ENCODE peak calls at places on chromosome 16, in nine cellular contexts. One of them, this sample, is unnamed. For H3K27me3, the result is how much of the 10 kb centered on the place peaks cover.

GRCh38 chr16:86775401-86775985 is 197.1 kb downstream of the FOXL1 start:
- DNase-seq in left ventricle myocardium inferior: no peak
- DNase-seq in mammary epithelial cell: no peak
- DNase-seq in A673: peak
- DNase-seq in bronchial epithelial cell: no peak
- DNase-seq in naive thymus-derived CD4-positive, alpha-beta T cell: no peak
- DNase-seq in dorsolateral prefrontal cortex: no peak
- DNase-seq in astrocyte: peak
- DNase-seq in upper lobe of left lung: no peak
- DNase-seq in this sample: no peak

GRCh38 chr16:81796035-81796434 is 16.9 kb downstream of the PLCG2 start:
- DNase-seq in dorsolateral prefrontal cortex: no peak
- DNase-seq in A673: no peak
- DNase-seq in astrocyte: no peak
- DNase-seq in mammary epithelial cell: no peak
- DNase-seq in left ventricle myocardium inferior: no peak
- DNase-seq in upper lobe of left lung: no peak
- DNase-seq in naive thymus-derived CD4-positive, alpha-beta T cell: no peak
- DNase-seq in bronchial epithelial cell: no peak
- DNase-seq in this sample: no peak

GRCh38 chr16:59604331-59604730 is 870.2 kb upstream of the GOT2 start:
- DNase-seq in astrocyte: no peak
- DNase-seq in left ventricle myocardium inferior: no peak
- DNase-seq in mammary epithelial cell: peak
- DNase-seq in bronchial epithelial cell: peak
- DNase-seq in upper lobe of left lung: no peak
- DNase-seq in naive thymus-derived CD4-positive, alpha-beta T cell: no peak
- DNase-seq in A673: no peak
- DNase-seq in dorsolateral prefrontal cortex: no peak
- DNase-seq in this sample: no peak

GRCh38 chr16:30984669-30985400 is at the start of gene HSD3B7:
- DNase-seq in astrocyte: peak
- DNase-seq in dorsolateral prefrontal cortex: peak
- DNase-seq in upper lobe of left lung: peak
- DNase-seq in left ventricle myocardium inferior: peak
- DNase-seq in mammary epithelial cell: peak
- DNase-seq in naive thymus-derived CD4-positive, alpha-beta T cell: peak
- DNase-seq in bronchial epithelial cell: peak
- DNase-seq in A673: peak
- DNase-seq in this sample: peak

GRCh38 chr16:67406111-67406593 is 10.1 kb downstream of the ZDHHC1 start:
- DNase-seq in bronchial epithelial cell: no peak
- DNase-seq in naive thymus-derived CD4-positive, alpha-beta T cell: no peak
- DNase-seq in astrocyte: no peak
- DNase-seq in dorsolateral prefrontal cortex: no peak
- DNase-seq in A673: no peak
- DNase-seq in left ventricle myocardium inferior: no peak
- DNase-seq in mammary epithelial cell: no peak
- DNase-seq in upper lobe of left lung: peak
- DNase-seq in this sample: peak

GRCh38 chr16:66135376-66135775 is 231.1 kb upstream of the CDH5 start:
- DNase-seq in mammary epithelial cell: no peak
- DNase-seq in dorsolateral prefrontal cortex: no peak
- DNase-seq in astrocyte: peak
- DNase-seq in naive thymus-derived CD4-positive, alpha-beta T cell: no peak
- DNase-seq in upper lobe of left lung: no peak
- DNase-seq in A673: no peak
- DNase-seq in bronchial epithelial cell: no peak
- DNase-seq in left ventricle myocardium inferior: peak
- DNase-seq in this sample: peak

GRCh38 chr16:22004321-22004720 is 3.4 kb upstream of the PDZD9 start:
- DNase-seq in left ventricle myocardium inferior: no peak
- DNase-seq in dorsolateral prefrontal cortex: no peak
- DNase-seq in mammary epithelial cell: no peak
- DNase-seq in naive thymus-derived CD4-positive, alpha-beta T cell: no peak
- DNase-seq in A673: no peak
- DNase-seq in upper lobe of left lung: no peak
- DNase-seq in bronchial epithelial cell: no peak
- DNase-seq in astrocyte: no peak
- DNase-seq in this sample: no peak

GRCh38 chr16:56269824-56270684 is 78.8 kb downstream of the GNAO1 start:
- DNase-seq in dorsolateral prefrontal cortex: no peak
- DNase-seq in left ventricle myocardium inferior: no peak
- DNase-seq in A673: peak
- DNase-seq in upper lobe of left lung: no peak
- DNase-seq in mammary epithelial cell: no peak
- DNase-seq in bronchial epithelial cell: no peak
- DNase-seq in naive thymus-derived CD4-positive, alpha-beta T cell: no peak
- DNase-seq in astrocyte: peak
- DNase-seq in this sample: peak

GRCh38 chr16:56625943-56626654 is 518 bp downstream of the MT1E start:
- DNase-seq in dorsolateral prefrontal cortex: no peak
- DNase-seq in astrocyte: peak
- DNase-seq in A673: no peak
- DNase-seq in naive thymus-derived CD4-positive, alpha-beta T cell: no peak
- DNase-seq in bronchial epithelial cell: no peak
- DNase-seq in upper lobe of left lung: no peak
- DNase-seq in left ventricle myocardium inferior: peak
- DNase-seq in mammary epithelial cell: no peak
- DNase-seq in this sample: peak

GRCh38 chr16:24098896-24099295 is 157.2 kb upstream of the CACNG3 start:
- DNase-seq in mammary epithelial cell: no peak
- DNase-seq in dorsolateral prefrontal cortex: no peak
- DNase-seq in upper lobe of left lung: no peak
- DNase-seq in A673: peak
- DNase-seq in bronchial epithelial cell: no peak
- DNase-seq in astrocyte: no peak
- DNase-seq in left ventricle myocardium inferior: no peak
- DNase-seq in naive thymus-derived CD4-positive, alpha-beta T cell: no peak
- DNase-seq in this sample: no peak

GRCh38 chr16:1989209-1989825 is 453 bp upstream of the SYNGR3 start:
- DNase-seq in dorsolateral prefrontal cortex: no peak
- DNase-seq in bronchial epithelial cell: no peak
- DNase-seq in astrocyte: no peak
- DNase-seq in naive thymus-derived CD4-positive, alpha-beta T cell: no peak
- DNase-seq in mammary epithelial cell: no peak
- DNase-seq in upper lobe of left lung: peak
- DNase-seq in A673: no peak
- DNase-seq in left ventricle myocardium inferior: no peak
- DNase-seq in this sample: no peak

GRCh38 chr16:11582157-11582814 is 4.4 kb downstream of the LITAF start:
- DNase-seq in mammary epithelial cell: no peak
- DNase-seq in A673: no peak
- DNase-seq in bronchial epithelial cell: no peak
- DNase-seq in dorsolateral prefrontal cortex: no peak
- DNase-seq in left ventricle myocardium inferior: no peak
- DNase-seq in naive thymus-derived CD4-positive, alpha-beta T cell: no peak
- DNase-seq in astrocyte: no peak
- DNase-seq in upper lobe of left lung: no peak
- DNase-seq in this sample: no peak

GRCh38 chr16:11583889-11584565 is 2.7 kb downstream of the LITAF start:
- DNase-seq in mammary epithelial cell: peak
- DNase-seq in dorsolateral prefrontal cortex: no peak
- DNase-seq in A673: no peak
- DNase-seq in bronchial epithelial cell: no peak
- DNase-seq in naive thymus-derived CD4-positive, alpha-beta T cell: no peak
- DNase-seq in left ventricle myocardium inferior: peak
- DNase-seq in upper lobe of left lung: no peak
- DNase-seq in astrocyte: no peak
- DNase-seq in this sample: no peak

GRCh38 chr16:11581677-11582076 is 5.0 kb downstream of the LITAF start:
- DNase-seq in astrocyte: no peak
- DNase-seq in A673: no peak
- DNase-seq in left ventricle myocardium inferior: no peak
- DNase-seq in dorsolateral prefrontal cortex: no peak
- DNase-seq in bronchial epithelial cell: no peak
- DNase-seq in upper lobe of left lung: no peak
- DNase-seq in naive thymus-derived CD4-positive, alpha-beta T cell: no peak
- DNase-seq in mammary epithelial cell: no peak
- DNase-seq in this sample: no peak

GRCh38 chr16:11585460-11586374 is 1.0 kb downstream of the LITAF start:
- DNase-seq in mammary epithelial cell: peak
- DNase-seq in naive thymus-derived CD4-positive, alpha-beta T cell: no peak
- DNase-seq in left ventricle myocardium inferior: peak
- DNase-seq in astrocyte: no peak
- DNase-seq in A673: no peak
- DNase-seq in upper lobe of left lung: peak
- DNase-seq in dorsolateral prefrontal cortex: no peak
- DNase-seq in bronchial epithelial cell: no peak
- DNase-seq in this sample: peak

DNA sequence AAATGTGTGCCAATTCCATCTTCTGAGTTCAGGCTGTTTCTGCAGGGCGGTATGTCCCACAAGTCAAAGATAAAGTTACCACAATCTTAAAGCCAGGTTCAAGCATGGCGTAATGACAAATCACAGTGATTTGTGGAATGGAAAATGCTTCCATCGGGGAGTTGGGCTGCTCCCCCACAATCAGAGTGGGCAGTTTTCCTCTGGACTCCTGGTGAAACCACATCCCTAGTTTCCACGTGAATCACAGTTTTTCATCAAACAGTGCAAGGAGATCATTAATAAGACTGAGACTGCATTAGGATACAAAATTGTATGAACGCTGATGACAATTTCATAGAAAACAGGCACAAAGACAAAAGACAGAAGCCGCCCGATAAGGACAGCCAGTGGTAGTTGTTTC is 3.5 kb downstream of the LITAF start:
- DNase-seq in upper lobe of left lung: no peak
- DNase-seq in astrocyte: peak
- DNase-seq in A673: no peak
- DNase-seq in left ventricle myocardium inferior: no peak
- DNase-seq in mammary epithelial cell: peak
- DNase-seq in dorsolateral prefrontal cortex: no peak
- DNase-seq in bronchial epithelial cell: no peak
- DNase-seq in naive thymus-derived CD4-positive, alpha-beta T cell: no peak
- DNase-seq in this sample: no peak
- H3K4me3 ChIP-seq in upper lobe of left lung: peak
- H3K4me3 ChIP-seq in astrocyte: no peak
- H3K4me3 ChIP-seq in A673: no peak
- H3K4me3 ChIP-seq in left ventricle myocardium inferior: peak
- H3K4me3 ChIP-seq in mammary epithelial cell: peak
- H3K4me3 ChIP-seq in dorsolateral prefrontal cortex: no peak
- H3K4me3 ChIP-seq in bronchial epithelial cell: no peak
- H3K4me3 ChIP-seq in naive thymus-derived CD4-positive, alpha-beta T cell: peak
- H3K4me3 ChIP-seq in this sample: no peak

DNA sequence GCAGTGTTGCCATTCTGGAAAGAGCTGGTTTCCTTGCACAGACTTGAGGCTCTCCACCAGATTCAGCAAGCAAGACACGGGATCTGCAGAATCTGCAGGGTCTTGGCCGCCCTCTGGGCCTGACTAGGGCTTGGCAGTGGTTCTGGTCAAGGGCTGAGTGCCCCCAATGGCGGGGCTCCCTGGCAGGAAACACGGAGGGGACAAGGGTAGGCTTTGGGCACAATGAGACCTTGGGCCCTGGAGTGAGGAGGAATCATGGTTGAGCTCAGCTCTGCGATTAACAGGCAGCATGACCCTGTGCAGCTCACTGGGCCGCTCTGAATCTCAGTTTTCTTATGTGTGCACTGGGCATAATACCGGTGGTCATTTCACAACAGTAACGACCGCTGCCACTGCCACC is 249.9 kb downstream of the GSG1L start:
- DNase-seq in A673: no peak
- DNase-seq in naive thymus-derived CD4-positive, alpha-beta T cell: no peak
- DNase-seq in left ventricle myocardium inferior: no peak
- DNase-seq in upper lobe of left lung: no peak
- DNase-seq in bronchial epithelial cell: no peak
- DNase-seq in astrocyte: no peak
- DNase-seq in mammary epithelial cell: no peak
- DNase-seq in dorsolateral prefrontal cortex: no peak
- DNase-seq in this sample: no peak
- H3K27me3 ChIP-seq in A673: under half
- H3K27me3 ChIP-seq in naive thymus-derived CD4-positive, alpha-beta T cell: under half
- H3K27me3 ChIP-seq in left ventricle myocardium inferior: under half
- H3K27me3 ChIP-seq in upper lobe of left lung: under half
- H3K27me3 ChIP-seq in bronchial epithelial cell: under half
- H3K27me3 ChIP-seq in astrocyte: under half
- H3K27me3 ChIP-seq in mammary epithelial cell: under half
- H3K27me3 ChIP-seq in dorsolateral prefrontal cortex: under half
- H3K27me3 ChIP-seq in this sample: under half

GRCh38 chr16:15952265-15952711 is 2.9 kb downstream of the ABCC1 start:
- DNase-seq in astrocyte: peak
- DNase-seq in mammary epithelial cell: no peak
- DNase-seq in bronchial epithelial cell: no peak
- DNase-seq in upper lobe of left lung: no peak
- DNase-seq in left ventricle myocardium inferior: no peak
- DNase-seq in A673: no peak
- DNase-seq in naive thymus-derived CD4-positive, alpha-beta T cell: no peak
- DNase-seq in dorsolateral prefrontal cortex: no peak
- DNase-seq in this sample: no peak

GRCh38 chr16:15950167-15950854 is 895 bp downstream of the ABCC1 start:
- DNase-seq in astrocyte: peak
- DNase-seq in A673: peak
- DNase-seq in naive thymus-derived CD4-positive, alpha-beta T cell: peak
- DNase-seq in dorsolateral prefrontal cortex: no peak
- DNase-seq in upper lobe of left lung: no peak
- DNase-seq in mammary epithelial cell: peak
- DNase-seq in left ventricle myocardium inferior: no peak
- DNase-seq in bronchial epithelial cell: peak
- DNase-seq in this sample: peak

GRCh38 chr16:15953477-15953876 is 4.1 kb downstream of the ABCC1 start:
- DNase-seq in bronchial epithelial cell: no peak
- DNase-seq in A673: no peak
- DNase-seq in left ventricle myocardium inferior: no peak
- DNase-seq in upper lobe of left lung: no peak
- DNase-seq in naive thymus-derived CD4-positive, alpha-beta T cell: no peak
- DNase-seq in dorsolateral prefrontal cortex: no peak
- DNase-seq in astrocyte: no peak
- DNase-seq in mammary epithelial cell: no peak
- DNase-seq in this sample: no peak

GRCh38 chr16:15950869-15951268 is 1.5 kb downstream of the ABCC1 start:
- DNase-seq in naive thymus-derived CD4-positive, alpha-beta T cell: no peak
- DNase-seq in left ventricle myocardium inferior: no peak
- DNase-seq in mammary epithelial cell: no peak
- DNase-seq in A673: no peak
- DNase-seq in bronchial epithelial cell: no peak
- DNase-seq in dorsolateral prefrontal cortex: no peak
- DNase-seq in upper lobe of left lung: no peak
- DNase-seq in astrocyte: no peak
- DNase-seq in this sample: no peak

GRCh38 chr16:15951852-15952251 is 2.4 kb downstream of the ABCC1 start:
- DNase-seq in bronchial epithelial cell: no peak
- DNase-seq in A673: no peak
- DNase-seq in dorsolateral prefrontal cortex: no peak
- DNase-seq in astrocyte: no peak
- DNase-seq in upper lobe of left lung: no peak
- DNase-seq in mammary epithelial cell: no peak
- DNase-seq in left ventricle myocardium inferior: no peak
- DNase-seq in naive thymus-derived CD4-positive, alpha-beta T cell: no peak
- DNase-seq in this sample: no peak
- H3K4me3 ChIP-seq in bronchial epithelial cell: no peak
- H3K4me3 ChIP-seq in A673: no peak
- H3K4me3 ChIP-seq in dorsolateral prefrontal cortex: no peak
- H3K4me3 ChIP-seq in astrocyte: no peak
- H3K4me3 ChIP-seq in upper lobe of left lung: no peak
- H3K4me3 ChIP-seq in mammary epithelial cell: no peak
- H3K4me3 ChIP-seq in left ventricle myocardium inferior: no peak
- H3K4me3 ChIP-seq in naive thymus-derived CD4-positive, alpha-beta T cell: no peak
- H3K4me3 ChIP-seq in this sample: peak

DNA sequence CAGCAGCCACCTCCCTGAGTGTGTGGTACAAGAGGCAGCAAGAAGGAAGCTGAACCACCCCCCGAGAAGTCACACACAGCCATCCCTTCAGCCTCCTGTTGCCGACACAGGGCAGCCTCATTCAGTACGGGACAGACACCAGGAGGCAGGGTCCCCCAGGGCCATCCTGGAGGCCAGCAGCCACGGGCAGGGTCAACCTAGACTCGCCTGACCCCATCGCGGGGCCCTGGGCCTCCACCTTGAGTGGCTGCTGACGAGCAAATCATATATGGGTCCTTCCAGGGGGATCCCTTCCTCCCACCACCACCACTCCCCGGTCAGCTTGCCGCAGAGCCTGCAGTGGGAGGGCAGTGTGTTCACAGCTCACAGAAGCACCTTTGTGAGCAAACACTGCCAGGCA is 5.7 kb upstream of the ACSF3 start:
- DNase-seq in naive thymus-derived CD4-positive, alpha-beta T cell: no peak
- DNase-seq in dorsolateral prefrontal cortex: no peak
- DNase-seq in upper lobe of left lung: peak
- DNase-seq in A673: no peak
- DNase-seq in bronchial epithelial cell: no peak
- DNase-seq in mammary epithelial cell: no peak
- DNase-seq in astrocyte: no peak
- DNase-seq in left ventricle myocardium inferior: no peak
- DNase-seq in this sample: no peak
- H3K27me3 ChIP-seq in naive thymus-derived CD4-positive, alpha-beta T cell: under half
- H3K27me3 ChIP-seq in dorsolateral prefrontal cortex: under half
- H3K27me3 ChIP-seq in upper lobe of left lung: under half
- H3K27me3 ChIP-seq in A673: under half
- H3K27me3 ChIP-seq in bronchial epithelial cell: under half
- H3K27me3 ChIP-seq in mammary epithelial cell: under half
- H3K27me3 ChIP-seq in astrocyte: under half
- H3K27me3 ChIP-seq in left ventricle myocardium inferior: half or more
- H3K27me3 ChIP-seq in this sample: under half